ENCODE peak calls at places on chromosomes 2 and 18, in nine cellular contexts. F, L, R, Q, W, X, T, M and D are unnamed samples.

GRCh38 chr2:228037915-228038314 is 143.6 kb downstream of the SPHKAP start:
- DNase-seq in F (no peak), L (no peak), R (no peak), Q (no peak), W (no peak), X (no peak), T (no peak), M (no peak), D (no peak)

GRCh38 chr2:72214429-72215143 is 66.9 kb upstream of the CYP26B1 start:
- DNase-seq in F (no peak), L (peak), R (peak), Q (no peak), W (no peak), X (peak), T (peak), M (no peak), D (peak)

GRCh38 chr2:60540054-60540453 is 13.4 kb downstream of the BCL11A start:
- DNase-seq in F (no peak), L (no peak), R (no peak), Q (no peak), W (no peak), X (no peak), T (no peak), M (no peak), D (no peak)

GRCh38 chr2:75476778-75477177 is 84.0 kb downstream of the EVA1A start:
- DNase-seq in F (no peak), L (peak), R (peak), Q (peak), W (no peak), X (peak), T (no peak), M (no peak), D (peak)

GRCh38 chr2:10868465-10869314 is 43.0 kb upstream of the KCNF1 start:
- DNase-seq in F (no peak), L (peak), R (peak), Q (no peak), W (no peak), X (peak), T (no peak), M (no peak), D (no peak)

GRCh38 chr2:134722728-134723127 is 3.9 kb upstream of the TMEM163 start:
- DNase-seq in F (no peak), L (no peak), R (no peak), Q (no peak), W (no peak), X (no peak), T (no peak), M (no peak), D (no peak)

GRCh38 chr18:68417166-68417776 is 297.6 kb downstream of the TMX3 start:
- DNase-seq in F (no peak), L (no peak), R (peak), Q (no peak), W (no peak), X (no peak), T (peak), M (no peak), D (no peak)

GRCh38 chr2:190618030-190618429 is 30.9 kb upstream of the NAB1 start:
- DNase-seq in F (no peak), L (no peak), R (no peak), Q (no peak), W (no peak), X (no peak), T (no peak), M (no peak), D (no peak)

GRCh38 chr2:39528701-39529100 is 91.6 kb upstream of the MAP4K3 start:
- DNase-seq in F (no peak), L (no peak), R (no peak), Q (no peak), W (no peak), X (no peak), T (no peak), M (no peak), D (no peak)

GRCh38 chr18:54389143-54389505 is 31.4 kb downstream of the C18orf54 start:
- DNase-seq in F (no peak), L (no peak), R (peak), Q (no peak), W (no peak), X (no peak), T (no peak), M (no peak), D (no peak)

GRCh38 chr2:217451634-217452033 is 551.2 kb downstream of the TNS1 start:
- DNase-seq in F (no peak), L (peak), R (no peak), Q (no peak), W (no peak), X (peak), T (peak), M (peak), D (no peak)

GRCh38 chr2:174023591-174024523 is 58.7 kb upstream of the SP3 start:
- DNase-seq in F (no peak), L (peak), R (peak), Q (no peak), W (peak), X (peak), T (peak), M (no peak), D (peak)

GRCh38 chr2:217494572-217494971 is 508.2 kb downstream of the TNS1 start:
- DNase-seq in F (no peak), L (no peak), R (no peak), Q (no peak), W (no peak), X (no peak), T (no peak), M (no peak), D (no peak)

GRCh38 chr2:766255-766654 is 89.0 kb upstream of the TMEM18 start:
- DNase-seq in F (no peak), L (no peak), R (no peak), Q (no peak), W (no peak), X (no peak), T (no peak), M (no peak), D (no peak)

GRCh38 chr2:212919238-212919637 is 232.2 kb downstream of the IKZF2 start:
- DNase-seq in F (no peak), L (no peak), R (peak), Q (no peak), W (no peak), X (no peak), T (no peak), M (no peak), D (no peak)

GRCh38 chr2:231162036-231162345 is 36.4 kb upstream of the ARMC9 start:
- DNase-seq in F (no peak), L (peak), R (no peak), Q (no peak), W (no peak), X (peak), T (peak), M (no peak), D (peak)

GRCh38 chr18:57942090-57942489 is 101.9 kb upstream of the NEDD4L start:
- DNase-seq in F (no peak), L (no peak), R (peak), Q (no peak), W (no peak), X (no peak), T (no peak), M (no peak), D (no peak)

GRCh38 chr2:219886615-219887014 is 259.2 kb downstream of the SLC4A3 start:
- DNase-seq in F (no peak), L (peak), R (peak), Q (no peak), W (no peak), X (no peak), T (no peak), M (no peak), D (no peak)

GRCh38 chr2:66919286-66919685 is 477.8 kb upstream of the ETAA1 start:
- DNase-seq in F (no peak), L (no peak), R (no peak), Q (no peak), W (no peak), X (no peak), T (no peak), M (no peak), D (no peak)

GRCh38 chr2:31903109-31903780 is 107.6 kb downstream of the MEMO1 start:
- DNase-seq in F (no peak), L (no peak), R (no peak), Q (no peak), W (no peak), X (no peak), T (no peak), M (no peak), D (no peak)

GRCh38 chr2:169928463-169928864 is 101.2 kb downstream of the UBR3 start:
- DNase-seq in F (no peak), L (peak), R (peak), Q (no peak), W (no peak), X (peak), T (peak), M (no peak), D (peak)

GRCh38 chr2:126851756-126852155 is 46.9 kb upstream of the TEX51 start:
- DNase-seq in F (no peak), L (no peak), R (no peak), Q (no peak), W (no peak), X (no peak), T (no peak), M (no peak), D (no peak)

GRCh38 chr2:54561010-54561409 is 104.9 kb downstream of the SPTBN1 start:
- DNase-seq in F (no peak), L (no peak), R (no peak), Q (no peak), W (no peak), X (no peak), T (no peak), M (no peak), D (no peak)
- TF ChIP-seq CTCF in F (no peak), L (no peak), R (no peak), Q (no peak), W (no peak), X (no peak), T (no peak), M (no peak), D (no peak)

GRCh38 chr18:8116346-8117007 is 492.8 kb upstream of the RAB12 start:
- DNase-seq in F (no peak), L (peak), R (peak), Q (no peak), W (no peak), X (peak), T (peak), M (peak), D (peak)
- H3K4me3 ChIP-seq in F (no peak), L (no peak), R (no peak), Q (no peak), W (no peak), X (no peak), T (no peak), M (no peak), D (no peak)

DNA sequence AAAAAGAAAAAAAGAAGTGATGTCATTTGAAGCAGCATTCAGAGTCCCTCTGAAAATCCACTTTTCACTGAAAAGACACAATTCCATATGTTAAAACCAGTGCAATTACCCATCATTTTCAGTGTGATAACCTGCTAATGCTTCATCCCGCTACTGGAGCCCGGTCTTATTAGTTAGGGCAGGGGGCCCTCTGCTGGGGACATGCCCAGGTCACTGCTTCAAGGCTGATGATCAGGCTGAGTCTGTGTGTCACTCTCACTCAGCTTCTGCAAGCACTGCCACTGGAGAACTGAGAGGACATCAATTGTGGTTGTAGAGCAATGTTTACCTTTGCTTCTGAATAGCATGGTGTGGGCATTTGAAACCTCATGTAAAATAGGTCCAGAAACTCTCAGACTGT is 49.1 kb upstream of the NXPH2 start:
- DNase-seq in F (peak), L (peak), R (peak), Q (peak), W (no peak), X (no peak), T (peak), M (peak), D (peak)
- TF ChIP-seq CTCF in F (peak), L (peak), R (peak), Q (peak), W (no peak), X (peak), T (no peak), M (no peak), D (peak)

GRCh38 chr2:176105078-176105726 is 1.9 kb upstream of the HOXD11 start:
- DNase-seq in F (no peak), L (no peak), R (no peak), Q (no peak), W (no peak), X (no peak), T (peak), M (no peak), D (no peak)

GRCh38 chr2:176102309-176102866 is 2.8 kb downstream of the HOXD12 start:
- DNase-seq in F (no peak), L (no peak), R (no peak), Q (no peak), W (no peak), X (no peak), T (no peak), M (no peak), D (no peak)

GRCh38 chr2:176105727-176106635 is 1.1 kb upstream of the HOXD11 start:
- DNase-seq in F (no peak), L (no peak), R (no peak), Q (no peak), W (no peak), X (no peak), T (peak), M (no peak), D (no peak)

GRCh38 chr2:176103634-176104337 is 3.3 kb upstream of the HOXD11 start:
- DNase-seq in F (no peak), L (no peak), R (no peak), Q (no peak), W (no peak), X (no peak), T (no peak), M (no peak), D (no peak)

GRCh38 chr2:176104338-176105077 is 2.6 kb upstream of the HOXD11 start:
- DNase-seq in F (no peak), L (no peak), R (no peak), Q (no peak), W (no peak), X (no peak), T (peak), M (peak), D (no peak)
- H3K4me3 ChIP-seq in F (no peak), L (no peak), R (no peak), Q (no peak), W (no peak), X (no peak), T (peak), M (no peak), D (no peak)

DNA sequence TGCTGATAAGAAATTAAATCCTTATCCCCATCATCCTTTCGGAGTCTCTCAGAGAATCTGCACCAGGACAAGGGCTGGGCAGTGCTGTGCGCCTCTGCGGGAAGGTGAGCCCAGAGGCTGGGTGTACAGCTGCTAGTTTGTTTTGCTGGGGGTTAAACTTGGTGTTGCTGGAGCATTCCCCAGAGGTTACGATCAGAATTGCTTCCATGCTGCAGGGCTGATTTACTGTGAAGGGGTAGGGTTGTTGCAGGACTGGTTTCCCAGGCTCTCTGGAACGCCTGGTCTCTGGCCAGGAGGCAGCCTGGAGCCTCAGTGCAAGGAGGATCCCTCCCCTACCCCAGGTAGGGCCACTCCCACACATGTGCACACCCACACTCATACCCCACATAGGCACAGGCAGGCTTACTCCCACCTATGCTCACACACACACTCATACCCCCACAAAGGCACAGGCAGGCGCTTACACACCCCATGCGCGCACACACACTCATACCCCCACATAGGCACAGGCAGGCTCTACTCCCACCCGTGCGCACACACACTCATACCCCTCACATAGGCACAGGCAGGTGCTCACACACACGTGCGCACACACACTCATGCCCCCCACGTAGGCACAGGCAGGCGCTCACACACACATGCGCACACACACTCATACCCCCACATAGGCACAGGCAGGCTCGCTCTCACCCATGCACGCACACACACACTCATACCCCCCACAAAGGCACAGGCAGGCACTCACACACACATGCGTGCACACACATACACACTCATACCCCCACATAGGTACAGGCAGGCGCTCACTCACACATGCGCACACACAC is 11.3 kb downstream of the CNNM4 start:
- DNase-seq in F (no peak), L (no peak), R (peak), Q (no peak), W (peak), X (no peak), T (no peak), M (no peak), D (no peak)
- TF ChIP-seq CTCF in F (no peak), L (no peak), R (peak), Q (no peak), W (no peak), X (no peak), T (no peak), M (no peak), D (no peak)

GRCh38 chr18:22913861-22914260 is 19.3 kb upstream of the RBBP8 start:
- DNase-seq in F (no peak), L (no peak), R (peak), Q (no peak), W (peak), X (no peak), T (no peak), M (no peak), D (no peak)

GRCh38 chr18:22914633-22915032 is 18.5 kb upstream of the RBBP8 start:
- DNase-seq in F (no peak), L (no peak), R (peak), Q (no peak), W (no peak), X (no peak), T (no peak), M (no peak), D (no peak)

GRCh38 chr18:22912149-22912548 is 21.0 kb upstream of the RBBP8 start:
- DNase-seq in F (no peak), L (no peak), R (no peak), Q (no peak), W (no peak), X (no peak), T (no peak), M (no peak), D (no peak)

GRCh38 chr18:22912835-22913234 is 20.3 kb upstream of the RBBP8 start:
- DNase-seq in F (no peak), L (peak), R (peak), Q (no peak), W (no peak), X (peak), T (peak), M (no peak), D (peak)

GRCh38 chr18:22915337-22915736 is 17.8 kb upstream of the RBBP8 start:
- DNase-seq in F (no peak), L (no peak), R (no peak), Q (no peak), W (no peak), X (no peak), T (no peak), M (no peak), D (no peak)
- H3K4me3 ChIP-seq in F (no peak), L (no peak), R (peak), Q (no peak), W (no peak), X (no peak), T (no peak), M (no peak), D (no peak)

GRCh38 chr2:7725132-7725849 is 808.1 kb downstream of the RNF144A start:
- DNase-seq in F (no peak), L (peak), R (peak), Q (peak), W (no peak), X (no peak), T (peak), M (no peak), D (peak)
- TF ChIP-seq CTCF in F (no peak), L (no peak), R (peak), Q (no peak), W (no peak), X (no peak), T (no peak), M (peak), D (no peak)

GRCh38 chr2:58540680-58541079 is 299.6 kb upstream of the FANCL start:
- DNase-seq in F (no peak), L (no peak), R (no peak), Q (no peak), W (no peak), X (no peak), T (no peak), M (no peak), D (no peak)
- H3K4me3 ChIP-seq in F (peak), L (no peak), R (no peak), Q (no peak), W (no peak), X (no peak), T (no peak), M (no peak), D (no peak)

GRCh38 chr2:240595381-240596079 is 9.0 kb downstream of the CAPN10 start:
- DNase-seq in F (peak), L (no peak), R (peak), Q (peak), W (no peak), X (no peak), T (no peak), M (peak), D (no peak)
- TF ChIP-seq CTCF in F (peak), L (peak), R (peak), Q (peak), W (no peak), X (no peak), T (peak), M (no peak), D (peak)

GRCh38 chr2:8592736-8593135 is 89.1 kb upstream of the ID2 start:
- DNase-seq in F (no peak), L (no peak), R (no peak), Q (no peak), W (peak), X (no peak), T (no peak), M (no peak), D (no peak)
- H3K4me3 ChIP-seq in F (no peak), L (no peak), R (no peak), Q (no peak), W (no peak), X (no peak), T (no peak), M (no peak), D (no peak)